ENCODE peak calls at places on chromosome 19, in four cellular contexts. One of them, this sample, is unnamed.

GRCh38 chr19:17389957-17390664 is 3.9 kb downstream of the CCDC194 start:
- DNase-seq in tibial nerve: no peak
- DNase-seq in IMR-90: no peak
- DNase-seq in stomach: no peak
- DNase-seq in this sample: no peak

GRCh38 chr19:44278181-44278690 is 18.6 kb downstream of the ZNF233 start:
- DNase-seq in tibial nerve: no peak
- DNase-seq in IMR-90: peak
- DNase-seq in stomach: no peak
- DNase-seq in this sample: peak

GRCh38 chr19:39362682-39363657 is 20.7 kb downstream of the SAMD4B start:
- DNase-seq in tibial nerve: no peak
- DNase-seq in IMR-90: peak
- DNase-seq in stomach: no peak
- DNase-seq in this sample: peak

GRCh38 chr19:35299523-35300339 is 7.8 kb downstream of the MAG start:
- DNase-seq in tibial nerve: no peak
- DNase-seq in IMR-90: no peak
- DNase-seq in stomach: no peak
- DNase-seq in this sample: no peak

GRCh38 chr19:12974301-12975220 is 5.2 kb downstream of the DAND5 start:
- DNase-seq in tibial nerve: no peak
- DNase-seq in IMR-90: no peak
- DNase-seq in stomach: no peak
- DNase-seq in this sample: no peak

GRCh38 chr19:1402411-1403070 is 1.2 kb upstream of the GAMT start:
- DNase-seq in tibial nerve: no peak
- DNase-seq in IMR-90: no peak
- DNase-seq in stomach: no peak
- DNase-seq in this sample: no peak

GRCh38 chr19:2100719-2101061 is 4.0 kb downstream of the IZUMO4 start:
- DNase-seq in tibial nerve: no peak
- DNase-seq in IMR-90: no peak
- DNase-seq in stomach: no peak
- DNase-seq in this sample: no peak

GRCh38 chr19:47143322-47144073 is 12.9 kb downstream of the SAE1 start:
- DNase-seq in tibial nerve: no peak
- DNase-seq in IMR-90: no peak
- DNase-seq in stomach: no peak
- DNase-seq in this sample: no peak

GRCh38 chr19:49858591-49858985 is 7.6 kb downstream of the PTOV1 start:
- DNase-seq in tibial nerve: no peak
- DNase-seq in IMR-90: no peak
- DNase-seq in stomach: no peak
- DNase-seq in this sample: no peak

GRCh38 chr19:45200614-45201013 is 22.0 kb downstream of the BLOC1S3 start:
- DNase-seq in tibial nerve: peak
- DNase-seq in IMR-90: peak
- DNase-seq in stomach: peak
- DNase-seq in this sample: peak

GRCh38 chr19:23273022-23273593 is 22.9 kb upstream of the ZNF724 start:
- DNase-seq in tibial nerve: no peak
- DNase-seq in IMR-90: no peak
- DNase-seq in stomach: no peak
- DNase-seq in this sample: peak

GRCh38 chr19:16384688-16385087 is 60.1 kb downstream of the KLF2 start:
- DNase-seq in tibial nerve: no peak
- DNase-seq in IMR-90: no peak
- DNase-seq in stomach: no peak
- DNase-seq in this sample: no peak

GRCh38 chr19:15180451-15181390 is 20.1 kb downstream of the NOTCH3 start:
- DNase-seq in tibial nerve: no peak
- DNase-seq in IMR-90: no peak
- DNase-seq in stomach: peak
- DNase-seq in this sample: no peak

GRCh38 chr19:40220674-40221073 is 2.5 kb upstream of the TTC9B start:
- DNase-seq in tibial nerve: no peak
- DNase-seq in IMR-90: no peak
- DNase-seq in stomach: no peak
- DNase-seq in this sample: no peak

GRCh38 chr19:45884682-45885555 is 1.0 kb downstream of the IRF2BP1 start:
- DNase-seq in tibial nerve: no peak
- DNase-seq in IMR-90: no peak
- DNase-seq in stomach: peak
- DNase-seq in this sample: no peak

GRCh38 chr19:50311723-50312635 is 17.2 kb downstream of the KCNC3 start:
- DNase-seq in tibial nerve: no peak
- DNase-seq in IMR-90: no peak
- DNase-seq in stomach: no peak
- DNase-seq in this sample: no peak

GRCh38 chr19:1469200-1469935 is 9.6 kb downstream of the C19orf25 start:
- DNase-seq in tibial nerve: no peak
- DNase-seq in IMR-90: no peak
- DNase-seq in stomach: no peak
- DNase-seq in this sample: no peak

GRCh38 chr19:50559636-50560035 is 8.6 kb downstream of the LRRC4B start:
- DNase-seq in tibial nerve: no peak
- DNase-seq in IMR-90: no peak
- DNase-seq in stomach: no peak
- DNase-seq in this sample: no peak

GRCh38 chr19:1027953-1028902 is 1.8 kb downstream of the CNN2 start:
- DNase-seq in tibial nerve: no peak
- DNase-seq in IMR-90: peak
- DNase-seq in stomach: peak
- DNase-seq in this sample: peak

GRCh38 chr19:2249880-2250764 is 999 bp downstream of the AMH start:
- DNase-seq in tibial nerve: no peak
- DNase-seq in IMR-90: no peak
- DNase-seq in stomach: no peak
- DNase-seq in this sample: no peak

GRCh38 chr19:13112555-13112954 is 4.0 kb downstream of the TRMT1 start:
- DNase-seq in tibial nerve: no peak
- DNase-seq in IMR-90: no peak
- DNase-seq in stomach: no peak
- DNase-seq in this sample: no peak

GRCh38 chr19:13015361-13016231 is 20.3 kb downstream of the NFIX start:
- DNase-seq in tibial nerve: no peak
- DNase-seq in IMR-90: peak
- DNase-seq in stomach: no peak
- DNase-seq in this sample: peak

GRCh38 chr19:409515-410242 is 732 bp upstream of the C2CD4C start:
- DNase-seq in tibial nerve: no peak
- DNase-seq in IMR-90: no peak
- DNase-seq in stomach: no peak
- DNase-seq in this sample: no peak

GRCh38 chr19:29216021-29216420 is 3.1 kb upstream of the UQCRFS1 start:
- DNase-seq in tibial nerve: no peak
- DNase-seq in IMR-90: no peak
- DNase-seq in stomach: no peak
- DNase-seq in this sample: no peak

GRCh38 chr19:5080030-5080644 is 111.2 kb downstream of the KDM4B start:
- DNase-seq in tibial nerve: no peak
- DNase-seq in IMR-90: no peak
- DNase-seq in stomach: no peak
- DNase-seq in this sample: no peak

GRCh38 chr19:33197591-33198000 is 3.5 kb downstream of the LRP3 start:
- DNase-seq in tibial nerve: no peak
- DNase-seq in IMR-90: no peak
- DNase-seq in stomach: no peak
- DNase-seq in this sample: no peak

GRCh38 chr19:41253660-41254059 is 10.5 kb upstream of the HNRNPUL1 start:
- DNase-seq in tibial nerve: no peak
- DNase-seq in IMR-90: no peak
- DNase-seq in stomach: no peak
- DNase-seq in this sample: no peak

DNA sequence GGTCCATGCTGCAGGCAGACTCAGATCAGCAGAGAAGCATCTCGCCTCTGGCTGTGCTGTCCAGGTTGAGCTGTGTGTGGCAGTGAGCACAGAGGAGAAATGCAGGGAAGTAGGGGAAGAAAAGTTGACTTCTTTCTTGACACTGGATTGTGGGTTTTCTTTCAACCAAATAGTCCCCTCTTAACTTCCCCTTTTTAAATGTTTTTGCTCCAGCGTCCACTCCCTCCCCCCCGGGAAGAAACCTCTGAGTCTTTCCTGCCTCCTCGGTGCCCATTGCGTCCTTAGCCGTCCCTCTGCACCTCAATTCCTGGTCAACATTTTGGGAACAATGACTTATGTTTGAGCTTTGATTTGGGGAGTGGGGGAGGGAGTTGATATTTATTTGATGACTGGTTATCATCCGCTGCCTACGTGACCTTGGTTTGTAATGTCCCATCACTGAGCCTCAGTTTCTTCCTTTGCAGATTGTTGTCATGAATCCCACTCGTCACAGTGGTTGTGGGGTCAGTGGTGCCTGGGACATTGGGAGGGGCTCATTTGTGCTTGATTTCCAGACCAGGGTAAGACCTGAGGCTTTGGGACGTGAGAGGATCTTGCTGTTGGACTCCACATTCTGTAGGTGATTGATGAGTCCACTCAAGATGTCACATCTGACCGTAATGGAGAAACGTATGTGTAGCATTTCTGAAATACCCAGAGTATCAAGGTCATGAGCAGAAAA is at the start of gene LILRB2:
- DNase-seq in tibial nerve: no peak
- DNase-seq in IMR-90: no peak
- DNase-seq in stomach: no peak
- DNase-seq in this sample: no peak
- H3K4me3 ChIP-seq in tibial nerve: peak
- H3K4me3 ChIP-seq in IMR-90: no peak
- H3K4me3 ChIP-seq in stomach: peak
- H3K4me3 ChIP-seq in this sample: no peak

GRCh38 chr19:38195237-38195636 is 28.8 kb downstream of the DPF1 start:
- DNase-seq in tibial nerve: no peak
- DNase-seq in IMR-90: no peak
- DNase-seq in stomach: no peak
- DNase-seq in this sample: no peak

GRCh38 chr19:38197937-38198704 is 25.9 kb downstream of the DPF1 start:
- DNase-seq in tibial nerve: no peak
- DNase-seq in IMR-90: no peak
- DNase-seq in stomach: no peak
- DNase-seq in this sample: no peak

GRCh38 chr19:38196948-38197656 is 26.9 kb downstream of the DPF1 start:
- DNase-seq in tibial nerve: no peak
- DNase-seq in IMR-90: no peak
- DNase-seq in stomach: no peak
- DNase-seq in this sample: no peak

GRCh38 chr19:38194061-38194701 is 29.8 kb downstream of the DPF1 start:
- DNase-seq in tibial nerve: no peak
- DNase-seq in IMR-90: no peak
- DNase-seq in stomach: no peak
- DNase-seq in this sample: no peak

GRCh38 chr19:38196245-38196837 is 27.7 kb downstream of the DPF1 start:
- DNase-seq in tibial nerve: no peak
- DNase-seq in IMR-90: no peak
- DNase-seq in stomach: no peak
- DNase-seq in this sample: no peak
- TF ChIP-seq CTCF in tibial nerve: no peak
- TF ChIP-seq CTCF in IMR-90: no peak
- TF ChIP-seq CTCF in stomach: no peak
- TF ChIP-seq CTCF in this sample: no peak

GRCh38 chr19:6556480-6556879 is 25.7 kb downstream of the TNFSF9 start:
- DNase-seq in tibial nerve: no peak
- DNase-seq in IMR-90: no peak
- DNase-seq in stomach: no peak
- DNase-seq in this sample: peak

GRCh38 chr19:6551607-6552450 is 21.0 kb downstream of the TNFSF9 start:
- DNase-seq in tibial nerve: no peak
- DNase-seq in IMR-90: no peak
- DNase-seq in stomach: no peak
- DNase-seq in this sample: peak

GRCh38 chr19:6556043-6556449 is 25.2 kb downstream of the TNFSF9 start:
- DNase-seq in tibial nerve: no peak
- DNase-seq in IMR-90: no peak
- DNase-seq in stomach: no peak
- DNase-seq in this sample: no peak

DNA sequence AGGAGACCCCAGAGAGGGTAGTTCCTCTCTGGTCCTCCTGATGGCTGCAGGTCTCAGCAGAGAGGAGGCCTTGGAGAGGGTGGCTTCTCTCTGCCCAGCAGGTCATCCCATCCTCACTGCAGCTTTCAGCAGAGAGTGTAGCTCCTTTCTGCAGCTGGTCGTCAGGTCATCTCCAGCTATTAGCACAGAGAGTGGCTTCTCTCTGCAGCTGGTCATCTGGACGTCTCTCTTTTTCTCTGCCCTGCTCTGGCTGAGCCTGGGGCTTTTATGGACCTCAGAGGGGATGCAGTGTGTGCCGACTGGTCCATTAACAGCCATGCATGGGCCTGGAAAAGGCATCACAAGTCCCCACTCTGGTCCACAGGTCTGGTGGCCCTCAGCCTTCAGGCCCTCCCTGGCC is 20.3 kb downstream of the TNFSF9 start:
- DNase-seq in tibial nerve: no peak
- DNase-seq in IMR-90: no peak
- DNase-seq in stomach: no peak
- DNase-seq in this sample: no peak
- H3K4me3 ChIP-seq in tibial nerve: no peak
- H3K4me3 ChIP-seq in IMR-90: no peak
- H3K4me3 ChIP-seq in stomach: no peak
- H3K4me3 ChIP-seq in this sample: no peak

DNA sequence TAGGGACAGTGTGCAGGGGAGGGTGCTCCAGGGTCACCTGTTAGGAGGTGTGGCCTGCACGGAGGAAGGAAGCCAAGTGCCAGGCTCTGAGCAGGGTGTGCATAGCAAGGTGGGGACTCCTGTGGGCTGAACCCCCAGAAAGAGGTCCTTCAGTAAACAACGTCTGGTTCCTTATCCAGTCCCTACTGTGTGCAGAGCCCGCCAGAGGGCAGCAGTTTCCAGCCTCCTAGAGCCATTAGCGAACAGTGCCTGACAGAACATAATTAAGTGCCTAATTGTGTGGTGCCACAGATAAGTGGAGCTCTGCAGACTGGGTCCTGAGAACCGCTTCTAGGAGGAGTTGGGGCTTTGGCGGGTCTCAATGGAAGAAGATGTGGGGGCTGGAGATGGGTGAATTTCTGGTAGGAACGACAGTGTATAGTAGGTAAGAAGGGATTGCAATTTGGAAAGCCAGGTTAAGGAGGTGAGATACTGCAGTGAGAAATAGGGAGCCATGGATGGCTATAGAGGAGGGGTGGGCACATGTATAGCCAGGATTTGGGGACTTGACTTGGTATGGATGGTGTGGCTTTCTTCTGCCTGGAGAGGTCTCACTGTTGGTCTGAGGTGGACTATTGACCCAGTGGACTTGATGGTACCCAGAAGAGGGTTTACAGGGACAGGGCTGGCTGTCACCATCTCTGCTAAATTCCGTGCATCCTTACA is 323.1 kb downstream of the ZNF536 start:
- DNase-seq in tibial nerve: no peak
- DNase-seq in IMR-90: no peak
- DNase-seq in stomach: no peak
- DNase-seq in this sample: no peak
- TF ChIP-seq CTCF in tibial nerve: no peak
- TF ChIP-seq CTCF in IMR-90: no peak
- TF ChIP-seq CTCF in stomach: no peak
- TF ChIP-seq CTCF in this sample: peak